ENCODE peak calls at places on chromosomes 11 and 22, in six cellular contexts. One of them, this sample, is unnamed.

GRCh38 chr11:93577291-93577690 is 34.1 kb upstream of the SMCO4 start:
- DNase-seq in activated CD8-positive, alpha-beta T cell treated with anti-CD3 and anti-CD28 coated beads for 36 hours: no peak
- DNase-seq in neuronal stem cell: no peak
- DNase-seq in A549: no peak
- DNase-seq in nucleus accumbens: no peak
- DNase-seq in GM23338: no peak
- DNase-seq in this sample: no peak

GRCh38 chr22:40966683-40967082 is 15.5 kb downstream of the RBX1 start:
- DNase-seq in activated CD8-positive, alpha-beta T cell treated with anti-CD3 and anti-CD28 coated beads for 36 hours: no peak
- DNase-seq in neuronal stem cell: no peak
- DNase-seq in A549: no peak
- DNase-seq in nucleus accumbens: no peak
- DNase-seq in GM23338: no peak
- DNase-seq in this sample: no peak

GRCh38 chr11:14275081-14275480 is 83.9 kb downstream of the RRAS2 start:
- DNase-seq in activated CD8-positive, alpha-beta T cell treated with anti-CD3 and anti-CD28 coated beads for 36 hours: no peak
- DNase-seq in neuronal stem cell: no peak
- DNase-seq in A549: no peak
- DNase-seq in nucleus accumbens: no peak
- DNase-seq in GM23338: no peak
- DNase-seq in this sample: no peak

GRCh38 chr22:39568278-39568981 is 2.1 kb upstream of the CACNA1I start:
- DNase-seq in activated CD8-positive, alpha-beta T cell treated with anti-CD3 and anti-CD28 coated beads for 36 hours: no peak
- DNase-seq in neuronal stem cell: no peak
- DNase-seq in A549: no peak
- DNase-seq in nucleus accumbens: no peak
- DNase-seq in GM23338: no peak
- DNase-seq in this sample: no peak

GRCh38 chr11:78646564-78647185 is 72.0 kb upstream of the NARS2 start:
- DNase-seq in activated CD8-positive, alpha-beta T cell treated with anti-CD3 and anti-CD28 coated beads for 36 hours: peak
- DNase-seq in neuronal stem cell: peak
- DNase-seq in A549: peak
- DNase-seq in nucleus accumbens: peak
- DNase-seq in GM23338: peak
- DNase-seq in this sample: peak

GRCh38 chr22:45550416-45550815 is 47.7 kb downstream of the FBLN1 start:
- DNase-seq in activated CD8-positive, alpha-beta T cell treated with anti-CD3 and anti-CD28 coated beads for 36 hours: no peak
- DNase-seq in neuronal stem cell: no peak
- DNase-seq in A549: no peak
- DNase-seq in nucleus accumbens: no peak
- DNase-seq in GM23338: no peak
- DNase-seq in this sample: no peak

GRCh38 chr11:116871248-116871647 is 33.8 kb upstream of the APOA1 start:
- DNase-seq in activated CD8-positive, alpha-beta T cell treated with anti-CD3 and anti-CD28 coated beads for 36 hours: no peak
- DNase-seq in neuronal stem cell: no peak
- DNase-seq in A549: no peak
- DNase-seq in nucleus accumbens: no peak
- DNase-seq in GM23338: no peak
- DNase-seq in this sample: no peak

GRCh38 chr11:77151804-77152513 is 23.9 kb downstream of the MYO7A start:
- DNase-seq in activated CD8-positive, alpha-beta T cell treated with anti-CD3 and anti-CD28 coated beads for 36 hours: peak
- DNase-seq in neuronal stem cell: no peak
- DNase-seq in A549: no peak
- DNase-seq in nucleus accumbens: no peak
- DNase-seq in GM23338: no peak
- DNase-seq in this sample: no peak

GRCh38 chr11:65215441-65216076 is 33.8 kb downstream of the CAPN1 start:
- DNase-seq in activated CD8-positive, alpha-beta T cell treated with anti-CD3 and anti-CD28 coated beads for 36 hours: peak
- DNase-seq in neuronal stem cell: no peak
- DNase-seq in A549: no peak
- DNase-seq in nucleus accumbens: no peak
- DNase-seq in GM23338: no peak
- DNase-seq in this sample: no peak

GRCh38 chr11:11618973-11619435 is 2.8 kb downstream of the GALNT18 start:
- DNase-seq in activated CD8-positive, alpha-beta T cell treated with anti-CD3 and anti-CD28 coated beads for 36 hours: no peak
- DNase-seq in neuronal stem cell: no peak
- DNase-seq in A549: peak
- DNase-seq in nucleus accumbens: no peak
- DNase-seq in GM23338: peak
- DNase-seq in this sample: no peak

GRCh38 chr11:121929581-121929980 is 186.4 kb downstream of the BLID start:
- DNase-seq in activated CD8-positive, alpha-beta T cell treated with anti-CD3 and anti-CD28 coated beads for 36 hours: no peak
- DNase-seq in neuronal stem cell: peak
- DNase-seq in A549: no peak
- DNase-seq in nucleus accumbens: peak
- DNase-seq in GM23338: peak
- DNase-seq in this sample: peak

GRCh38 chr11:70422692-70423522 is 24.6 kb downstream of the CTTN start:
- DNase-seq in activated CD8-positive, alpha-beta T cell treated with anti-CD3 and anti-CD28 coated beads for 36 hours: no peak
- DNase-seq in neuronal stem cell: no peak
- DNase-seq in A549: no peak
- DNase-seq in nucleus accumbens: no peak
- DNase-seq in GM23338: no peak
- DNase-seq in this sample: no peak

This sample was measured in NCI-H187 treated with DMSO at 0.1 percent for 48 hours.